ENCODE peak calls at places on chromosomes 3 and 15, in seven cellular contexts. One of them, this sample, is unnamed.

GRCh38 chr15:40420071-40420713 is 14.6 kb downstream of the IVD start:
- DNase-seq in MV-4-11: no peak
- DNase-seq in GM20000: no peak
- DNase-seq in pancreas: peak
- DNase-seq in mesendoderm: no peak
- DNase-seq in EH: no peak
- DNase-seq in stimulated activated CD8-positive, alpha-beta memory T cell treated with anti-CD3 and anti-CD28 coated beads, Interleukin-4, amount 100 ng/mL, for 4 hours: no peak
- DNase-seq in this sample: no peak

GRCh38 chr3:66195347-66195783 is 25.4 kb upstream of the SLC25A26 start:
- DNase-seq in MV-4-11: no peak
- DNase-seq in mesendoderm: peak
- DNase-seq in pancreas: peak
- DNase-seq in EH: peak
- DNase-seq in GM20000: peak
- DNase-seq in stimulated activated CD8-positive, alpha-beta memory T cell treated with anti-CD3 and anti-CD28 coated beads, Interleukin-4, amount 100 ng/mL, for 4 hours: no peak
- DNase-seq in this sample: peak

GRCh38 chr15:88605507-88606436 is 15.4 kb upstream of the AEN start:
- DNase-seq in mesendoderm: peak
- DNase-seq in MV-4-11: peak
- DNase-seq in GM20000: peak
- DNase-seq in stimulated activated CD8-positive, alpha-beta memory T cell treated with anti-CD3 and anti-CD28 coated beads, Interleukin-4, amount 100 ng/mL, for 4 hours: no peak
- DNase-seq in EH: peak
- DNase-seq in pancreas: peak
- DNase-seq in this sample: peak

GRCh38 chr3:112119686-112120484 is 13.2 kb downstream of the GCSAM start:
- DNase-seq in MV-4-11: no peak
- DNase-seq in EH: no peak
- DNase-seq in pancreas: no peak
- DNase-seq in stimulated activated CD8-positive, alpha-beta memory T cell treated with anti-CD3 and anti-CD28 coated beads, Interleukin-4, amount 100 ng/mL, for 4 hours: no peak
- DNase-seq in GM20000: no peak
- DNase-seq in mesendoderm: no peak
- DNase-seq in this sample: no peak

GRCh38 chr15:74648051-74648622 is 32.5 kb downstream of the CLK3 start:
- DNase-seq in pancreas: no peak
- DNase-seq in GM20000: no peak
- DNase-seq in stimulated activated CD8-positive, alpha-beta memory T cell treated with anti-CD3 and anti-CD28 coated beads, Interleukin-4, amount 100 ng/mL, for 4 hours: no peak
- DNase-seq in MV-4-11: no peak
- DNase-seq in mesendoderm: no peak
- DNase-seq in EH: no peak
- DNase-seq in this sample: no peak

GRCh38 chr3:143484851-143485512 is 363.3 kb downstream of the SLC9A9 start:
- DNase-seq in MV-4-11: no peak
- DNase-seq in mesendoderm: no peak
- DNase-seq in pancreas: no peak
- DNase-seq in stimulated activated CD8-positive, alpha-beta memory T cell treated with anti-CD3 and anti-CD28 coated beads, Interleukin-4, amount 100 ng/mL, for 4 hours: no peak
- DNase-seq in EH: peak
- DNase-seq in GM20000: no peak
- DNase-seq in this sample: no peak

GRCh38 chr15:63501256-63502089 is 2.9 kb upstream of the USP3 start:
- DNase-seq in pancreas: peak
- DNase-seq in GM20000: no peak
- DNase-seq in EH: peak
- DNase-seq in stimulated activated CD8-positive, alpha-beta memory T cell treated with anti-CD3 and anti-CD28 coated beads, Interleukin-4, amount 100 ng/mL, for 4 hours: no peak
- DNase-seq in MV-4-11: no peak
- DNase-seq in mesendoderm: peak
- DNase-seq in this sample: no peak

GRCh38 chr3:7144696-7145308 is 283.9 kb downstream of the GRM7 start:
- DNase-seq in GM20000: peak
- DNase-seq in stimulated activated CD8-positive, alpha-beta memory T cell treated with anti-CD3 and anti-CD28 coated beads, Interleukin-4, amount 100 ng/mL, for 4 hours: no peak
- DNase-seq in MV-4-11: no peak
- DNase-seq in pancreas: no peak
- DNase-seq in mesendoderm: peak
- DNase-seq in EH: no peak
- DNase-seq in this sample: peak

GRCh38 chr3:119279101-119279554 is 15.1 kb upstream of the ARHGAP31 start:
- DNase-seq in GM20000: no peak
- DNase-seq in MV-4-11: no peak
- DNase-seq in mesendoderm: no peak
- DNase-seq in pancreas: peak
- DNase-seq in stimulated activated CD8-positive, alpha-beta memory T cell treated with anti-CD3 and anti-CD28 coated beads, Interleukin-4, amount 100 ng/mL, for 4 hours: no peak
- DNase-seq in EH: no peak
- DNase-seq in this sample: no peak

GRCh38 chr3:143608966-143609365 is 239.3 kb downstream of the SLC9A9 start:
- DNase-seq in GM20000: no peak
- DNase-seq in EH: peak
- DNase-seq in mesendoderm: no peak
- DNase-seq in MV-4-11: no peak
- DNase-seq in pancreas: no peak
- DNase-seq in stimulated activated CD8-positive, alpha-beta memory T cell treated with anti-CD3 and anti-CD28 coated beads, Interleukin-4, amount 100 ng/mL, for 4 hours: no peak
- DNase-seq in this sample: no peak

GRCh38 chr3:70737656-70738309 is 425.3 kb upstream of the MDFIC2 start:
- DNase-seq in mesendoderm: no peak
- DNase-seq in GM20000: no peak
- DNase-seq in stimulated activated CD8-positive, alpha-beta memory T cell treated with anti-CD3 and anti-CD28 coated beads, Interleukin-4, amount 100 ng/mL, for 4 hours: no peak
- DNase-seq in MV-4-11: no peak
- DNase-seq in EH: no peak
- DNase-seq in pancreas: no peak
- DNase-seq in this sample: no peak

GRCh38 chr15:96264351-96264798 is 66.1 kb upstream of the NR2F2 start:
- DNase-seq in stimulated activated CD8-positive, alpha-beta memory T cell treated with anti-CD3 and anti-CD28 coated beads, Interleukin-4, amount 100 ng/mL, for 4 hours: no peak
- DNase-seq in pancreas: peak
- DNase-seq in mesendoderm: no peak
- DNase-seq in EH: no peak
- DNase-seq in GM20000: no peak
- DNase-seq in MV-4-11: no peak
- DNase-seq in this sample: no peak

GRCh38 chr3:188421836-188422540 is 268.0 kb downstream of the LPP start:
- DNase-seq in pancreas: peak
- DNase-seq in EH: no peak
- DNase-seq in MV-4-11: peak
- DNase-seq in GM20000: peak
- DNase-seq in mesendoderm: no peak
- DNase-seq in stimulated activated CD8-positive, alpha-beta memory T cell treated with anti-CD3 and anti-CD28 coated beads, Interleukin-4, amount 100 ng/mL, for 4 hours: no peak
- DNase-seq in this sample: peak

GRCh38 chr3:43144811-43145490 is 39.1 kb upstream of the POMGNT2 start:
- DNase-seq in MV-4-11: no peak
- DNase-seq in GM20000: no peak
- DNase-seq in mesendoderm: peak
- DNase-seq in pancreas: no peak
- DNase-seq in EH: peak
- DNase-seq in stimulated activated CD8-positive, alpha-beta memory T cell treated with anti-CD3 and anti-CD28 coated beads, Interleukin-4, amount 100 ng/mL, for 4 hours: no peak
- DNase-seq in this sample: no peak

GRCh38 chr15:39133201-39133600 is 447.7 kb upstream of the THBS1 start:
- DNase-seq in MV-4-11: peak
- DNase-seq in pancreas: no peak
- DNase-seq in GM20000: no peak
- DNase-seq in stimulated activated CD8-positive, alpha-beta memory T cell treated with anti-CD3 and anti-CD28 coated beads, Interleukin-4, amount 100 ng/mL, for 4 hours: no peak
- DNase-seq in mesendoderm: no peak
- DNase-seq in EH: peak
- DNase-seq in this sample: no peak

GRCh38 chr15:45439521-45439931 is 61.2 kb upstream of the GATM start:
- DNase-seq in GM20000: no peak
- DNase-seq in EH: peak
- DNase-seq in stimulated activated CD8-positive, alpha-beta memory T cell treated with anti-CD3 and anti-CD28 coated beads, Interleukin-4, amount 100 ng/mL, for 4 hours: no peak
- DNase-seq in pancreas: no peak
- DNase-seq in mesendoderm: no peak
- DNase-seq in MV-4-11: no peak
- DNase-seq in this sample: no peak

GRCh38 chr15:73564255-73564654 is 68.9 kb downstream of the NPTN start:
- DNase-seq in pancreas: no peak
- DNase-seq in stimulated activated CD8-positive, alpha-beta memory T cell treated with anti-CD3 and anti-CD28 coated beads, Interleukin-4, amount 100 ng/mL, for 4 hours: no peak
- DNase-seq in EH: peak
- DNase-seq in MV-4-11: peak
- DNase-seq in mesendoderm: no peak
- DNase-seq in GM20000: no peak
- DNase-seq in this sample: no peak

GRCh38 chr15:101088788-101089578 is 162.9 kb downstream of the CHSY1 start:
- DNase-seq in stimulated activated CD8-positive, alpha-beta memory T cell treated with anti-CD3 and anti-CD28 coated beads, Interleukin-4, amount 100 ng/mL, for 4 hours: peak
- DNase-seq in GM20000: peak
- DNase-seq in MV-4-11: peak
- DNase-seq in mesendoderm: peak
- DNase-seq in EH: peak
- DNase-seq in pancreas: peak
- DNase-seq in this sample: peak

GRCh38 chr3:114389156-114389555 is 95.3 kb downstream of the TIGIT start:
- DNase-seq in stimulated activated CD8-positive, alpha-beta memory T cell treated with anti-CD3 and anti-CD28 coated beads, Interleukin-4, amount 100 ng/mL, for 4 hours: no peak
- DNase-seq in MV-4-11: no peak
- DNase-seq in EH: no peak
- DNase-seq in pancreas: no peak
- DNase-seq in mesendoderm: no peak
- DNase-seq in GM20000: no peak
- DNase-seq in this sample: no peak

GRCh38 chr3:174495231-174495755 is 363.8 kb upstream of the NAALADL2 start:
- DNase-seq in EH: peak
- DNase-seq in mesendoderm: no peak
- DNase-seq in MV-4-11: peak
- DNase-seq in GM20000: no peak
- DNase-seq in pancreas: no peak
- DNase-seq in stimulated activated CD8-positive, alpha-beta memory T cell treated with anti-CD3 and anti-CD28 coated beads, Interleukin-4, amount 100 ng/mL, for 4 hours: no peak
- DNase-seq in this sample: no peak

GRCh38 chr15:52427804-52428203 is 100.9 kb downstream of the MYO5A start:
- DNase-seq in GM20000: peak
- DNase-seq in MV-4-11: peak
- DNase-seq in stimulated activated CD8-positive, alpha-beta memory T cell treated with anti-CD3 and anti-CD28 coated beads, Interleukin-4, amount 100 ng/mL, for 4 hours: no peak
- DNase-seq in pancreas: no peak
- DNase-seq in EH: peak
- DNase-seq in mesendoderm: peak
- DNase-seq in this sample: peak

GRCh38 chr3:77605308-77605707 is 565.4 kb downstream of the ROBO2 start:
- DNase-seq in MV-4-11: no peak
- DNase-seq in mesendoderm: no peak
- DNase-seq in stimulated activated CD8-positive, alpha-beta memory T cell treated with anti-CD3 and anti-CD28 coated beads, Interleukin-4, amount 100 ng/mL, for 4 hours: no peak
- DNase-seq in pancreas: no peak
- DNase-seq in EH: no peak
- DNase-seq in GM20000: no peak
- DNase-seq in this sample: no peak

This sample was measured in GM10248.